ENCODE peak calls at places on chromosomes 6 and 20, in nine cellular contexts. J is SJSA1; P is H9; G is CD4-positive, CD25-positive, alpha-beta regulatory T cell; V is tibial artery; M is fibroblast of lung; L is IMR-90; Z is stomach; Q is left lung. F is an unnamed sample.

GRCh38 chr6:33336495-33336894 is 19.0 kb upstream of the ZBTB22 start:
- DNase-seq in Q (no peak), L (no peak), M (no peak), J (no peak), V (no peak), P (no peak), G (no peak), Z (no peak), F (no peak)

GRCh38 chr20:8248051-8248450 is 116.0 kb downstream of the PLCB1 start:
- DNase-seq in L (no peak), V (no peak), Z (no peak), J (no peak), M (no peak), G (no peak), Q (no peak), P (no peak), F (no peak)

GRCh38 chr20:35743693-35744491 is 1.8 kb upstream of the RBM39 start:
- DNase-seq in P (no peak), Q (no peak), J (no peak), V (no peak), M (no peak), Z (no peak), L (peak; percentile 31), G (peak; percentile 56), F (no peak)

GRCh38 chr6:35764238-35764896 is 12.0 kb upstream of the CLPSL2 start:
- DNase-seq in J (no peak), P (peak; percentile 99), Z (no peak), G (no peak), M (no peak), Q (no peak), L (no peak), V (no peak), F (no peak)

GRCh38 chr6:39929733-39930461 is 4.4 kb downstream of the MOCS1 start:
- DNase-seq in V (no peak), Z (no peak), J (no peak), G (no peak), M (peak; percentile 11), L (peak; percentile 26), Q (no peak), P (no peak), F (no peak)

GRCh38 chr6:119129148-119129967 is 50.9 kb upstream of the FAM184A start:
- DNase-seq in Z (no peak), V (no peak), M (peak; percentile 88), P (peak; percentile 42), L (peak; percentile 76), J (no peak), Q (no peak), G (peak; percentile 81), F (no peak)

GRCh38 chr20:19012671-19013070 is 199.1 kb downstream of the SCP2D1 start:
- DNase-seq in L (no peak), V (no peak), M (no peak), Z (no peak), G (no peak), Q (no peak), J (no peak), P (no peak), F (no peak)

GRCh38 chr6:6057442-6058053 is 50.8 kb upstream of the NRN1 start:
- DNase-seq in Q (no peak), L (no peak), J (no peak), V (no peak), G (peak; percentile 55), M (peak; percentile 21), Z (no peak), P (no peak), F (no peak)

GRCh38 chr20:63156221-63156671 is 59.7 kb downstream of the YTHDF1 start:
- DNase-seq in G (no peak), M (no peak), J (no peak), Q (peak; percentile 50), Z (no peak), V (no peak), L (no peak), P (no peak), F (no peak)

GRCh38 chr20:38751360-38751976 is 3.2 kb downstream of the ACTR5 start:
- DNase-seq in L (peak; percentile 46), Z (no peak), M (peak; percentile 59), P (no peak), V (no peak), G (peak; percentile 68), Q (no peak), J (no peak), F (no peak)

GRCh38 chr20:11807070-11807741 is 110.5 kb upstream of the BTBD3 start:
- DNase-seq in Q (no peak), G (no peak), P (no peak), M (peak; percentile 86), J (peak; percentile 47), Z (no peak), V (no peak), L (peak; percentile 93), F (no peak)

GRCh38 chr6:79463721-79464120 is 73.5 kb downstream of the LCA5 start:
- DNase-seq in L (no peak), J (no peak), M (no peak), P (peak; percentile 63), Z (no peak), G (no peak), Q (no peak), V (no peak), F (no peak)

GRCh38 chr6:167829513-167829912 is 2.8 kb downstream of the AFDN start:
- DNase-seq in L (no peak), M (no peak), Z (no peak), J (no peak), G (no peak), V (no peak), Q (no peak), P (no peak), F (no peak)
- H3K27ac ChIP-seq in L (no peak overlapping the region), M (no peak overlapping the region), Z (no peak overlapping the region), J (no peak overlapping the region), G (no peak overlapping the region), V (no peak overlapping the region), Q (peak overlapping the region; percentile 28), P (no peak overlapping the region), F (no peak overlapping the region)

GRCh38 chr6:89412071-89413005 is at the start of gene RRAGD:
- DNase-seq in L (no peak), J (no peak), Q (peak; percentile 93), P (peak; percentile 54), V (peak; percentile 89), Z (peak; percentile 66), M (no peak), G (peak; percentile 71), F (peak; percentile 52)
- H3K27ac ChIP-seq in L (no peak within 1 kb of the TSS), J (no peak within 1 kb of the TSS), Q (peak within 1 kb of the TSS; percentile 72), P (no peak within 1 kb of the TSS), V (peak within 1 kb of the TSS; percentile 78), Z (peak within 1 kb of the TSS; percentile 58), M (no peak within 1 kb of the TSS), G (no peak within 1 kb of the TSS), F (peak within 1 kb of the TSS; percentile 29)

DNA sequence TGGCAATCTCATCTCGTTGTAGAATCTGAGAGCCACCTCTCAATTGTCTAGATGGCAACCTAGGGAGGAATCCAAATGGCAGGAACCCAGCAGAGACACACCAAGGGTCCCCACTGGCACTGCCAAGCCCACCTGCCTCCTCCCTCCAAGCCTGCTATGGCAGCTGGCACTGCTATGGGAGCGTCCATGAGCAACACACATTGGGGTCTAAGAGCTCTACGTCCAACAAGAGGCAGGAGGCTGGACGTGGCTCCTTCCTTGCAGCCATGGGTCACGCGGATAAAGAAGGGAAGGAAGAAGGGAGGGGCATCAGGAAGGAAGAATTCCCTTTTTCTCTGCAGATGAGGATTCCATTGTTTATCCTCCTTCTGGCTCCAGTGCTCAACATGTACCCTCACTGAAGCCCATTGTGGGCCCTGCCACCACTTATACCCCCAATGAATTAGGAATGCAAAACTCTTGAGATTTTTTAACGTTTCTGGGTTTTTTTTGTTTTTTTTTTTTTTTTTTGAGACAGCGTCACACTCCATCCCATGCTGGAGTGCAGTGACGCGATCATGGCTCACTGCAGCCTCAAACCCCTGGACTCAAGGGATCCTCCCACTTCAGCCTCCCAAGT is 17.3 kb downstream of the ATP9A start:
- DNase-seq in J (no peak), G (no peak), L (no peak), V (no peak), P (no peak), Q (no peak), M (no peak), Z (no peak), F (no peak)
- H3K27ac ChIP-seq in J (peak overlapping the region; percentile 50), G (no peak overlapping the region), L (peak overlapping the region; percentile 36), V (peak overlapping the region; percentile 81), P (no peak overlapping the region), Q (peak overlapping the region; percentile 62), M (peak overlapping the region; percentile 89), Z (peak overlapping the region; percentile 85), F (no peak overlapping the region)

DNA sequence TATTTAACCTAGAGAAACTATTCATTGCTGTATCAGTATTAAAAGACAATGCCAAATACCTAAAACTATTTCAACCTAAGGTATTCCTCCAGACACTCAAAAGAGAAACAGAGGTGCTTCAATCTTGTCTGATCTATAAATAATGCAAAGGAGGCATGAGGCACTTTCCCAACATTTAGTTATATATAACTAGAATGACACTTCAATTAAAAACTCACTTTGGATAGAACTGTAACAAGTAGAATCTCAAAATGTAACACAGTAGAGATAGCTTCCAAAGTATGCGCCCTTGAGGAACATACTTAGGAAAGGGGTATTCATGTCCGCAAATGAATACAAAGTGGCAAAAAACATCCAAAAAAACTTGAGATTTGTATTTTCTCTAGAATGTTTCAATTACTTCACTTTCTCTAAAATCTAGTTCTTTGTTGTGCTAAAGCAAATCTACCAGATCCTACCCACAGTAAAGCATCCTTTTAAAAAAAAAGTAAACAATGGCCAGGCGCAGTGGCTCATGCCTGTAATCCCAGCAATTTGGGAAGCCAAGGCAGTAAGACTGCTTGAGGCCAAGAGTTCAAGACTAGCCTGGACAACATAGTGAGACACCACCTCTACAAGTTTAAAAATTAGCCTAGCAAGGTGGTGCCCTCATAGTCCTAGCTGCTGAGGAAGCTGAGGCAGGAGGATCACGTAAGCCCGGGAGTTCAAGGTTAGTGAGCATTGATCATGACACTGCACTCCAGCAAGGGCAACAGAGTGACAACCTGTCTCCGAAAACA is 10.3 kb downstream of the SYNCRIP start:
- DNase-seq in L (no peak), Z (no peak), J (no peak), Q (no peak), G (no peak), V (no peak), P (no peak), M (no peak), F (no peak)
- H3K27ac ChIP-seq in L (no peak overlapping the region), Z (no peak overlapping the region), J (no peak overlapping the region), Q (no peak overlapping the region), G (no peak overlapping the region), V (no peak overlapping the region), P (no peak overlapping the region), M (no peak overlapping the region), F (no peak overlapping the region)